ENCODE peak calls at places on chromosomes 12 and 14, in five cellular contexts. One of them, this sample, is unnamed.

GRCh38 chr12:82650627-82651337 is 35.9 kb upstream of the TMTC2 start:
- DNase-seq in thoracic aorta: no peak
- DNase-seq in A549: peak
- DNase-seq in GM12865: peak
- DNase-seq in heart left ventricle: peak
- DNase-seq in this sample: no peak

GRCh38 chr12:51678086-51678724 is 87.2 kb downstream of the SCN8A start:
- DNase-seq in thoracic aorta: no peak
- DNase-seq in A549: peak
- DNase-seq in GM12865: peak
- DNase-seq in heart left ventricle: no peak
- DNase-seq in this sample: peak

GRCh38 chr12:116044181-116044580 is 233.3 kb downstream of the MED13L start:
- DNase-seq in thoracic aorta: no peak
- DNase-seq in A549: no peak
- DNase-seq in GM12865: no peak
- DNase-seq in heart left ventricle: no peak
- DNase-seq in this sample: no peak

GRCh38 chr12:61923152-61923551 is 337.1 kb upstream of the USP15 start:
- DNase-seq in thoracic aorta: no peak
- DNase-seq in A549: no peak
- DNase-seq in GM12865: no peak
- DNase-seq in heart left ventricle: no peak
- DNase-seq in this sample: no peak

GRCh38 chr12:22746720-22747119 is 121.7 kb downstream of the ETNK1 start:
- DNase-seq in thoracic aorta: no peak
- DNase-seq in A549: no peak
- DNase-seq in GM12865: no peak
- DNase-seq in heart left ventricle: no peak
- DNase-seq in this sample: no peak

GRCh38 chr12:102602549-102602948 is 122.2 kb upstream of the IGF1 start:
- DNase-seq in thoracic aorta: no peak
- DNase-seq in A549: no peak
- DNase-seq in GM12865: no peak
- DNase-seq in heart left ventricle: no peak
- DNase-seq in this sample: no peak

GRCh38 chr12:100823988-100824387 is 29.4 kb downstream of the ANO4 start:
- DNase-seq in thoracic aorta: no peak
- DNase-seq in A549: no peak
- DNase-seq in GM12865: no peak
- DNase-seq in heart left ventricle: no peak
- DNase-seq in this sample: no peak

GRCh38 chr12:67940780-67941243 is 48.4 kb upstream of the IFNG-AS1 start:
- DNase-seq in thoracic aorta: no peak
- DNase-seq in A549: peak
- DNase-seq in GM12865: no peak
- DNase-seq in heart left ventricle: no peak
- DNase-seq in this sample: no peak

GRCh38 chr12:94628369-94628768 is 22.0 kb downstream of the TMCC3 start:
- DNase-seq in thoracic aorta: no peak
- DNase-seq in A549: no peak
- DNase-seq in GM12865: no peak
- DNase-seq in heart left ventricle: no peak
- DNase-seq in this sample: no peak

GRCh38 chr14:102944448-102945330 is 22.2 kb downstream of the AMN start:
- DNase-seq in thoracic aorta: no peak
- DNase-seq in A549: no peak
- DNase-seq in GM12865: no peak
- DNase-seq in heart left ventricle: no peak
- DNase-seq in this sample: no peak

GRCh38 chr12:131452444-131452860 is 258.4 kb upstream of the SFSWAP start:
- DNase-seq in thoracic aorta: no peak
- DNase-seq in A549: peak
- DNase-seq in GM12865: peak
- DNase-seq in heart left ventricle: no peak
- DNase-seq in this sample: peak

GRCh38 chr14:55245657-55246268 is 25.5 kb upstream of the FBXO34 start:
- DNase-seq in thoracic aorta: no peak
- DNase-seq in A549: peak
- DNase-seq in GM12865: peak
- DNase-seq in heart left ventricle: no peak
- DNase-seq in this sample: no peak

GRCh38 chr14:69490219-69490918 is 5.8 kb downstream of the PLEKHD1 start:
- DNase-seq in thoracic aorta: no peak
- DNase-seq in A549: no peak
- DNase-seq in GM12865: no peak
- DNase-seq in heart left ventricle: no peak
- DNase-seq in this sample: no peak

GRCh38 chr14:24315243-24315806 is 4.0 kb downstream of the LTB4R start:
- DNase-seq in thoracic aorta: no peak
- DNase-seq in A549: no peak
- DNase-seq in GM12865: no peak
- DNase-seq in heart left ventricle: no peak
- DNase-seq in this sample: no peak

GRCh38 chr14:24317141-24317927 is 6.0 kb downstream of the LTB4R start:
- DNase-seq in thoracic aorta: no peak
- DNase-seq in A549: no peak
- DNase-seq in GM12865: no peak
- DNase-seq in heart left ventricle: no peak
- DNase-seq in this sample: no peak

GRCh38 chr14:24314377-24315193 is 3.3 kb downstream of the LTB4R start:
- DNase-seq in thoracic aorta: no peak
- DNase-seq in A549: no peak
- DNase-seq in GM12865: no peak
- DNase-seq in heart left ventricle: no peak
- DNase-seq in this sample: no peak

GRCh38 chr14:24316597-24316950 is 5.3 kb downstream of the LTB4R start:
- DNase-seq in thoracic aorta: no peak
- DNase-seq in A549: no peak
- DNase-seq in GM12865: no peak
- DNase-seq in heart left ventricle: no peak
- DNase-seq in this sample: no peak

GRCh38 chr14:24315807-24316596 is 4.7 kb downstream of the LTB4R start:
- DNase-seq in thoracic aorta: no peak
- DNase-seq in A549: no peak
- DNase-seq in GM12865: no peak
- DNase-seq in heart left ventricle: no peak
- DNase-seq in this sample: no peak
- TF ChIP-seq CTCF in thoracic aorta: peak
- TF ChIP-seq CTCF in A549: no peak
- TF ChIP-seq CTCF in GM12865: no peak
- TF ChIP-seq CTCF in heart left ventricle: peak
- TF ChIP-seq CTCF in this sample: no peak

DNA sequence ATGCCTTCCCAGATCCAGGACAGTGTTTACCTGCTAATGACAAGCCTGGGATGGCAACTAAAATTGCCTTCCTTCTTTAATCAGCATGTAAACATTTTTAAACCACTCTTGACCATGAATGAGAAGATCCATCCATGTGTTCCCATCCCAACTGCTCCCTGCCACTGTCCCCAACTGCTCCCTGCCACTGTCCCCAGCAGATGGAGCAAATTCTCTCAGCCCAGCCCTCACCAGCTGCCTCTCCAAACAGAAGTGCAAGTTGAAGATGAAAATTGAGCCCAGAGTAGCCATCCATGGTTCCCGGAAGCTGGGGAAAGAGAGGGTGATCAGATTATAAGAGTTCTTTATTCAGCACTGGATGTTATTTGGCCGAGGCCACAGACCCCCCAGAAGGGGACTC is 133.1 kb downstream of the SLC15A4 start:
- DNase-seq in thoracic aorta: no peak
- DNase-seq in A549: no peak
- DNase-seq in GM12865: no peak
- DNase-seq in heart left ventricle: no peak
- DNase-seq in this sample: no peak
- TF ChIP-seq CTCF in thoracic aorta: no peak
- TF ChIP-seq CTCF in A549: no peak
- TF ChIP-seq CTCF in GM12865: no peak
- TF ChIP-seq CTCF in heart left ventricle: no peak
- TF ChIP-seq CTCF in this sample: no peak

GRCh38 chr14:60514378-60515243 is 5.7 kb downstream of the SIX6 start:
- DNase-seq in thoracic aorta: no peak
- DNase-seq in A549: peak
- DNase-seq in GM12865: no peak
- DNase-seq in heart left ventricle: no peak
- DNase-seq in this sample: peak
- TF ChIP-seq CTCF in thoracic aorta: peak
- TF ChIP-seq CTCF in A549: peak
- TF ChIP-seq CTCF in GM12865: no peak
- TF ChIP-seq CTCF in heart left ventricle: no peak
- TF ChIP-seq CTCF in this sample: peak

GRCh38 chr14:106268013-106268727 is 741.8 kb downstream of the TMEM121 start:
- DNase-seq in thoracic aorta: no peak
- DNase-seq in A549: peak
- DNase-seq in GM12865: peak
- DNase-seq in heart left ventricle: no peak
- DNase-seq in this sample: no peak
- TF ChIP-seq CTCF in thoracic aorta: no peak
- TF ChIP-seq CTCF in A549: peak
- TF ChIP-seq CTCF in GM12865: peak
- TF ChIP-seq CTCF in heart left ventricle: no peak
- TF ChIP-seq CTCF in this sample: no peak

GRCh38 chr14:24211311-24211710 is 2.0 kb downstream of the CHMP4A start:
- DNase-seq in thoracic aorta: no peak
- DNase-seq in A549: no peak
- DNase-seq in GM12865: no peak
- DNase-seq in heart left ventricle: no peak
- DNase-seq in this sample: no peak

GRCh38 chr14:24213866-24214652 is 771 bp upstream of the CHMP4A start:
- DNase-seq in thoracic aorta: no peak
- DNase-seq in A549: no peak
- DNase-seq in GM12865: no peak
- DNase-seq in heart left ventricle: no peak
- DNase-seq in this sample: no peak

GRCh38 chr14:24207625-24208024 is 2.1 kb downstream of the TSSK4 start:
- DNase-seq in thoracic aorta: no peak
- DNase-seq in A549: no peak
- DNase-seq in GM12865: no peak
- DNase-seq in heart left ventricle: no peak
- DNase-seq in this sample: no peak

GRCh38 chr14:24216345-24216699 is 456 bp upstream of the MDP1 start:
- DNase-seq in thoracic aorta: no peak
- DNase-seq in A549: no peak
- DNase-seq in GM12865: no peak
- DNase-seq in heart left ventricle: no peak
- DNase-seq in this sample: no peak

DNA sequence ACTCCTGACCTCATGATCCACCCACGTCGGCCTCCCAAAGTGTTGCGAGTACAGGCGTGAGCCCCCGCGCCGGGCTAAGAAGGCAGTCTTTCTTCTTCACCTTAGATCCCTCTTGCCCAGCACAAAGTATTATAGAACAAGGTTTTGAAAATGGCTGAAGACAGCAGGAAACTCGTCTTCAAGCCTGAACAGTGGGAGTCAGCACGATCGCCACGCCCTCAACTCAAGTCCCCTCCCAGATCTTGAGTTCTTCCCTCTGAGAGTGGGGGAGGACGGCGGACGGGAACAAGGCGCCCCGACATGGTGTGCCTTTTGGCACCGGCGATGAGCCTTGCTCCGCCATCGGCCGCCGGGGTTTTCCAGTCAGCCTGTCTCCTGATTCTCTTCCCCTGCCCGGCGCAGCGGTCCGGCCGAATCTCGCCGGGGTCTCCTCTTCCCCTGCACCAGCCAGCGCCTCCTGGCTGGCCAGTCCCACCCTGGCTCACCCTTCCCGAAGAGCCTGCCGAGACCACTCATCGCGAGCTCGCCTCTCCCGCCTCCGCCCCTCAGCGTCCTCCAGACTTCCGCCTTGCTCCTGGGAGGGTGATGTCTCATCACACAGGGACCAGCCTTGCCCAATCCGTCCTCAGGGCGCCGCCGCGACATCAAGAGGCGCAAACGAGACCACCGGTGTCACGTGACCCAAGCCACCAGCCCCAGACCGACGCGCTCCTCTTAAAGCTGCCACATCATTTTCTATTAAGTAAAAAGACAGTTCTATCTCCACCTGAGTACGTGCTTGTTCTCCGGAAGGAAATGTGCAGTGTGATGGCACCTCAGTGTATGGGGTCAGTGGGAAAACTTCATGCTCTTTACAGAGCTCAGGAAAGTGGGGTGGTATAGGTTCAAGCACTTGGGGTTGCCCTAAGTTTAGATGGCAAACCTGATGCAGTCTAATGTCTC is at the start of gene CHMP4A:
- DNase-seq in thoracic aorta: peak
- DNase-seq in A549: peak
- DNase-seq in GM12865: peak
- DNase-seq in heart left ventricle: peak
- DNase-seq in this sample: peak
- TF ChIP-seq CTCF in thoracic aorta: peak
- TF ChIP-seq CTCF in A549: no peak
- TF ChIP-seq CTCF in GM12865: no peak
- TF ChIP-seq CTCF in heart left ventricle: no peak
- TF ChIP-seq CTCF in this sample: no peak

GRCh38 chr14:64956697-64957412 is 14.3 kb upstream of the GPX2 start:
- DNase-seq in thoracic aorta: no peak
- DNase-seq in A549: no peak
- DNase-seq in GM12865: no peak
- DNase-seq in heart left ventricle: no peak
- DNase-seq in this sample: no peak

GRCh38 chr14:64963611-64964010 is 8.5 kb downstream of the RAB15 start:
- DNase-seq in thoracic aorta: no peak
- DNase-seq in A549: no peak
- DNase-seq in GM12865: no peak
- DNase-seq in heart left ventricle: no peak
- DNase-seq in this sample: no peak

GRCh38 chr14:64958743-64959142 is 13.4 kb downstream of the RAB15 start:
- DNase-seq in thoracic aorta: no peak
- DNase-seq in A549: no peak
- DNase-seq in GM12865: no peak
- DNase-seq in heart left ventricle: no peak
- DNase-seq in this sample: no peak

GRCh38 chr14:64958201-64958600 is 13.9 kb downstream of the RAB15 start:
- DNase-seq in thoracic aorta: no peak
- DNase-seq in A549: no peak
- DNase-seq in GM12865: no peak
- DNase-seq in heart left ventricle: no peak
- DNase-seq in this sample: no peak

GRCh38 chr14:64960762-64961276 is 11.3 kb downstream of the RAB15 start:
- DNase-seq in thoracic aorta: no peak
- DNase-seq in A549: no peak
- DNase-seq in GM12865: no peak
- DNase-seq in heart left ventricle: no peak
- DNase-seq in this sample: no peak
- TF ChIP-seq CTCF in thoracic aorta: no peak
- TF ChIP-seq CTCF in A549: no peak
- TF ChIP-seq CTCF in GM12865: no peak
- TF ChIP-seq CTCF in heart left ventricle: no peak
- TF ChIP-seq CTCF in this sample: peak

GRCh38 chr12:57012600-57013465 is 3.5 kb downstream of the TAC3 start:
- DNase-seq in thoracic aorta: no peak
- DNase-seq in A549: no peak
- DNase-seq in GM12865: peak
- DNase-seq in heart left ventricle: no peak
- DNase-seq in this sample: no peak
- TF ChIP-seq CTCF in thoracic aorta: no peak
- TF ChIP-seq CTCF in A549: no peak
- TF ChIP-seq CTCF in GM12865: no peak
- TF ChIP-seq CTCF in heart left ventricle: no peak
- TF ChIP-seq CTCF in this sample: no peak

GRCh38 chr12:130043685-130044421 is 118.4 kb upstream of the FZD10 start:
- DNase-seq in thoracic aorta: no peak
- DNase-seq in A549: no peak
- DNase-seq in GM12865: no peak
- DNase-seq in heart left ventricle: no peak
- DNase-seq in this sample: no peak

GRCh38 chr12:130044991-130045621 is 117.2 kb upstream of the FZD10 start:
- DNase-seq in thoracic aorta: no peak
- DNase-seq in A549: no peak
- DNase-seq in GM12865: no peak
- DNase-seq in heart left ventricle: no peak
- DNase-seq in this sample: peak

GRCh38 chr12:130041983-130042812 is 120.1 kb upstream of the FZD10 start:
- DNase-seq in thoracic aorta: no peak
- DNase-seq in A549: no peak
- DNase-seq in GM12865: no peak
- DNase-seq in heart left ventricle: peak
- DNase-seq in this sample: peak
- TF ChIP-seq CTCF in thoracic aorta: peak
- TF ChIP-seq CTCF in A549: peak
- TF ChIP-seq CTCF in GM12865: peak
- TF ChIP-seq CTCF in heart left ventricle: peak
- TF ChIP-seq CTCF in this sample: peak